ENCODE peak calls at places on chromosomes 16 and 17, in eight cellular contexts. S is SHP77 treated with DMSO at 0.1 percent for 48 hours; F is CD14-positive monocyte; U is NCI-H524; C is mammary epithelial cell; R is stimulated activated effector memory CD8-positive, alpha-beta T cell treated with anti-CD3 and anti-CD28 coated beads, Interleukin-12 subunit alpha, Interleukin-12 subunit beta, amount 100 ng/mL, for 72 hours; D is activated CD4-positive, alpha-beta T cell treated with anti-CD3 and anti-CD28 coated beads, Interleukin-2, amount 50 U/mL, for 1 hour; A is NCI-H2081 treated with DMSO at 0.1 percent for 48 hours. J is an unnamed sample.

GRCh38 chr16:48558269-48558915 is 51.6 kb downstream of the N4BP1 start:
- DNase-seq in S (no peak), F (no peak), U (no peak), C (peak), R (no peak), D (no peak), A (no peak), J (no peak)

GRCh38 chr16:54687043-54687655 is 243.5 kb upstream of the IRX5 start:
- DNase-seq in S (no peak), F (no peak), U (no peak), C (no peak), R (no peak), D (no peak), A (no peak), J (no peak)

GRCh38 chr16:76882105-76882504 is 308.9 kb upstream of the MON1B start:
- DNase-seq in S (no peak), F (no peak), U (no peak), C (no peak), R (no peak), D (no peak), A (no peak), J (no peak)

GRCh38 chr16:4488486-4488967 is 12.3 kb downstream of the HMOX2 start:
- DNase-seq in S (no peak), F (no peak), U (no peak), C (no peak), R (no peak), D (no peak), A (no peak), J (no peak)

GRCh38 chr17:10879110-10879509 is 41.2 kb upstream of the PIRT start:
- DNase-seq in S (no peak), F (no peak), U (no peak), C (no peak), R (no peak), D (no peak), A (no peak), J (peak)

GRCh38 chr17:17824119-17824779 is 12.5 kb downstream of the SREBF1 start:
- DNase-seq in S (peak), F (no peak), U (no peak), C (no peak), R (no peak), D (no peak), A (no peak), J (no peak)

GRCh38 chr17:47829870-47830269 is 1.5 kb downstream of the MRPL10 start:
- DNase-seq in S (no peak), F (no peak), U (no peak), C (no peak), R (no peak), D (peak), A (no peak), J (no peak)

GRCh38 chr17:38868095-38868967 is 1.5 kb upstream of the LASP1 start:
- DNase-seq in S (no peak), F (no peak), U (peak), C (no peak), R (no peak), D (no peak), A (no peak), J (no peak)

GRCh38 chr17:80671823-80672105 is 127.1 kb downstream of the RPTOR start:
- DNase-seq in S (no peak), F (no peak), U (no peak), C (no peak), R (no peak), D (no peak), A (no peak), J (no peak)

GRCh38 chr17:8212312-8213180 is 2.2 kb upstream of the AURKB start:
- DNase-seq in S (no peak), F (no peak), U (no peak), C (no peak), R (no peak), D (no peak), A (no peak), J (no peak)

GRCh38 chr16:85913141-85913601 is 14.2 kb downstream of the IRF8 start:
- DNase-seq in S (no peak), F (no peak), U (no peak), C (no peak), R (no peak), D (no peak), A (no peak), J (no peak)

GRCh38 chr17:77891602-77892001 is 66.9 kb upstream of the TNRC6C start:
- DNase-seq in S (no peak), F (no peak), U (no peak), C (no peak), R (no peak), D (no peak), A (no peak), J (no peak)

GRCh38 chr17:32568673-32569072 is 81.9 kb downstream of the CDK5R1 start:
- DNase-seq in S (no peak), F (no peak), U (no peak), C (no peak), R (no peak), D (no peak), A (no peak), J (no peak)

GRCh38 chr16:71811261-71811803 is 2.7 kb upstream of the AP1G1 start:
- DNase-seq in S (no peak), F (no peak), U (no peak), C (no peak), R (no peak), D (no peak), A (no peak), J (no peak)

GRCh38 chr17:81391964-81392908 is 3.0 kb upstream of the BAHCC1 start:
- DNase-seq in S (no peak), F (no peak), U (no peak), C (no peak), R (no peak), D (no peak), A (no peak), J (peak)

GRCh38 chr16:80997139-80997798 is 9.4 kb downstream of the CMC2 start:
- DNase-seq in S (no peak), F (no peak), U (no peak), C (no peak), R (no peak), D (no peak), A (no peak), J (no peak)

J was measured in thyroid gland.